ENCODE peak calls at places on chromosome 16, in seven cellular contexts. X, R, N, H, P, L and D are unnamed samples. For H3K4me1, the result is how much of the 10 kb centered on the place peaks cover.

GRCh38 chr16:53054670-53055485 is at the start of gene CHD9:
- DNase-seq in X (peak), R (peak), N (peak), H (peak), P (peak), L (peak), D (peak)

GRCh38 chr16:66344533-66345145 is 21.9 kb upstream of the CDH5 start:
- DNase-seq in X (no peak), R (no peak), N (peak), H (no peak), P (peak), L (peak), D (no peak)

GRCh38 chr16:85245307-85246172 is 133.3 kb upstream of the CIBAR2 start:
- DNase-seq in X (peak), R (no peak), N (no peak), H (peak), P (no peak), L (peak), D (no peak)

GRCh38 chr16:27918755-27919154 is 144.8 kb downstream of the GSG1L start:
- DNase-seq in X (no peak), R (no peak), N (no peak), H (peak), P (no peak), L (no peak), D (no peak)

GRCh38 chr16:66483689-66484452 is 56.8 kb downstream of the BEAN1 start:
- DNase-seq in X (peak), R (peak), N (peak), H (peak), P (peak), L (peak), D (no peak)

GRCh38 chr16:48446534-48446920 is 61.3 kb upstream of the SIAH1 start:
- DNase-seq in X (no peak), R (no peak), N (no peak), H (no peak), P (no peak), L (peak), D (no peak)

GRCh38 chr16:88856122-88856827 is 472 bp downstream of the GALNS start:
- DNase-seq in X (no peak), R (no peak), N (peak), H (no peak), P (peak), L (no peak), D (no peak)

GRCh38 chr16:29664133-29664912 is 1.3 kb downstream of the SPN start:
- DNase-seq in X (no peak), R (no peak), N (peak), H (no peak), P (peak), L (no peak), D (no peak)

GRCh38 chr16:69329369-69330285 is 761 bp downstream of the PDF start:
- DNase-seq in X (no peak), R (no peak), N (peak), H (no peak), P (peak), L (peak), D (peak)

GRCh38 chr16:50742521-50743150 is 750 bp downstream of the CYLD start:
- DNase-seq in X (no peak), R (peak), N (peak), H (no peak), P (no peak), L (peak), D (no peak)

GRCh38 chr16:12819126-12820117 is 15.7 kb upstream of the CPPED1 start:
- DNase-seq in X (peak), R (peak), N (peak), H (peak), P (peak), L (peak), D (no peak)

DNA sequence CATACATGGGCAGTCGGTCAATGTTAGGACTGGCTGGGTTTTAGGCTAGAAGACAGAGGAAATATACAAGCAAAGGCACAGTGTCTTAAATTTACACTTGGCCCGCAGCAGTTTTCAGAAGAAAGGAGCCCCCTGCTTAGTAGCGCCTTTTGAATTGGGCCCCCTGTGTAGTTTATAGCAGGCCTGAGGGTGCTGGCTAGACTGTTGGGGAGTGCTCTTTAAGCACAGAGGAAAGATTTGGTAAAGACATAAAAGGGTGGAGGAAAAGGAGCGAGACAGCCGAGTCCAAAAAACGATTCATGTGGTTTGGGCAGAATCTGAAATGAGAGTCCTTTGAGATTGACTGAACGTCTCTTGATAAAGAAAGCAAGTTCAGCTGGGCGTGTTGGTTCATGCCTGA is 10.6 kb downstream of the RMI2 start:
- DNase-seq in X (no peak), R (no peak), N (peak), H (no peak), P (no peak), L (no peak), D (no peak)
- H3K27ac ChIP-seq in X (no peak), R (no peak), N (no peak), H (no peak), P (no peak), L (no peak), D (no peak)

GRCh38 chr16:81868057-81868748 is 89.1 kb downstream of the PLCG2 start:
- DNase-seq in X (no peak), R (no peak), N (no peak), H (no peak), P (no peak), L (no peak), D (no peak)
- H3K4me1 ChIP-seq in X (under half), R (under half), N (under half), H (under half), P (half or more), L (under half), D (under half)

GRCh38 chr16:25108054-25108453 is 3.5 kb upstream of the LCMT1 start:
- DNase-seq in X (no peak), R (no peak), N (no peak), H (no peak), P (peak), L (no peak), D (no peak)
- TF ChIP-seq CTCF in X (no peak), R (no peak), N (no peak), H (peak), P (no peak), L (no peak), D (peak)

DNA sequence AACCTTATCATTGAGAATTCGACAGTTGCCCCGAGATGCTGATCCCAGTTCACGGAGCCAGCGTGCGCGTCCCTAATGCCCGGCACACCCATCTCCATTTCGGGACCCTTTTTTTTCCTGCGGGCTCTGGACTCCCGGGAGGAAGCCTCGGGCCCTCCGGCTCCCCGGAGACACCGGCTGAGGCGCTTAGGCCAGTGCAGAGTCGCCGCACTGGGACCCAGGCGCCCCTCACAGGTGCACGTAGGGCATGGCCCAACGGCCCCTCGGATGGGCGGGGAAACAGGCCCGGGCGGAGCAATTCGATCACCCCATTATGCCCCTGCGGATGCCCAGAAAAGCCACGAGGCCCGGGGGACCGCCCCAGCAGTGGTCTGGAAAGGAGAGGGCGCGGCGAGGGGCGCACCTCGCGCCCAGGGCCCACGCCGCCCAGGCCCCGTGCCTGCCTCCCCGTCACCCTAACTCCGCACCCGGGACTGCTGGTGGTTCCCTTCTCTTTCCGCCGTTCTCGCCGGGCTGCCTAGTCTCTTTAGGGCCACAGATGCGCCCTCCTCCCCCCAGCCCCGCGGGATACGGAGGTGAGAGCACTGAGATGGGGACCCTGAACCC is 18.5 kb upstream of the ZFHX3 start:
- DNase-seq in X (no peak), R (peak), N (no peak), H (no peak), P (no peak), L (no peak), D (no peak)
- H3K27ac ChIP-seq in X (peak), R (peak), N (peak), H (no peak), P (no peak), L (no peak), D (no peak)

DNA sequence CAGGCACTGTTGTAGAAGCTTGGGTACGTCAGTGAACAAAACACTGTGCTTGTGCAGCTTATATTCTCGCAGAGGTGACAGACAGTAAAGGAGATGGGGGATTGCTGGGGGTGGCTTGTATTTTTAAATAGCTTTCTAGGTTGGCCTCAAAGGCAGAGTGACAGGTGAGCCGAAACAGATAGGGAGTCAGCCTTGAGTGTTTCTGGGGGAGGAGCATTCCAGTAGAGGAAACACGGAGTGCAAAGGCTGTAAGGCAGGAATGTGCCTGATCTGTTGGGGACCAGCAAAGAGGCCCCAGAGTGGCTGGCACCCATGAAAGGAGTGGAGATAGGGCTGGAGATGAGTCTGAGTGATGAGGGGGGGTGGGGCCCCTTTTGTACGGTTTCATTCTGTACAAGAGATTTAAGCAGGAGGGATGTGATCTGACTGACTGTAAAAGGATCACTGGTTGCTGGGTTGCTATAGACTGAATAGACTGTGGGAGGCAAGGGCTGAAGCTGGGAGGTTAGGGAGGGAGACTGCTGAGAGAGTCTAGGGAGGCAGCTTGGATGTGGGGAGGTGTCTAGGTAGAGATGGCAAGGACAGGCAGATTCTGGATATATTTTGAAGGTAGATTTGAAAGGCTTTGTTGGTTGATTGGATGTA is 15.2 kb downstream of the NUP93 start:
- DNase-seq in X (no peak), R (no peak), N (no peak), H (no peak), P (no peak), L (no peak), D (no peak)
- H3K4me1 ChIP-seq in X (under half), R (under half), N (under half), H (under half), P (half or more), L (under half), D (under half)